ENCODE peak calls at places on chromosomes 12 and 14, in six cellular contexts. D is transverse colon, C is IMR-90, J is cardiac fibroblast, B is heart right ventricle, K is mammary epithelial cell. A is an unnamed sample.

GRCh38 chr12:56205445-56205844 is 16.2 kb upstream of the SMARCC2 start:
- DNase-seq in D (no peak), C (no peak), J (no peak), B (no peak), K (no peak), A (no peak)

GRCh38 chr14:100653409-100653808 is 66.2 kb upstream of the BEGAIN start:
- DNase-seq in D (no peak), C (no peak), J (no peak), B (no peak), K (no peak), A (no peak)

GRCh38 chr14:99740411-99740810 is 52.8 kb upstream of the EML1 start:
- DNase-seq in D (no peak), C (no peak), J (no peak), B (peak), K (no peak), A (no peak)

GRCh38 chr12:62738105-62738504 is 196.8 kb downstream of the PPM1H start:
- DNase-seq in D (no peak), C (peak), J (no peak), B (no peak), K (peak), A (no peak)

GRCh38 chr12:40107803-40108620 is 2.1 kb upstream of the SLC2A13 start:
- DNase-seq in D (no peak), C (no peak), J (no peak), B (peak), K (peak), A (peak)

GRCh38 chr12:62435337-62436163 is 31.1 kb upstream of the MON2 start:
- DNase-seq in D (peak), C (peak), J (peak), B (peak), K (peak), A (peak)

GRCh38 chr14:22218729-22219128 is 370.3 kb downstream of the DAD1 start:
- DNase-seq in D (no peak), C (no peak), J (no peak), B (no peak), K (no peak), A (no peak)

GRCh38 chr14:103432627-103433026 is 47.4 kb downstream of the MARK3 start:
- DNase-seq in D (no peak), C (no peak), J (no peak), B (no peak), K (no peak), A (no peak)

GRCh38 chr12:64042901-64043300 is 179.2 kb downstream of the KICS2 start:
- DNase-seq in D (no peak), C (peak), J (peak), B (no peak), K (no peak), A (no peak)

GRCh38 chr14:39023939-39024871 is 78.8 kb downstream of the SEC23A start:
- DNase-seq in D (peak), C (no peak), J (no peak), B (no peak), K (no peak), A (no peak)

GRCh38 chr12:3795096-3795799 is 42.3 kb upstream of the CRACR2A start:
- DNase-seq in D (no peak), C (no peak), J (no peak), B (no peak), K (no peak), A (no peak)

GRCh38 chr12:95731519-95731958 is 59.0 kb downstream of the NTN4 start:
- DNase-seq in D (no peak), C (no peak), J (no peak), B (no peak), K (no peak), A (no peak)

GRCh38 chr12:95218164-95218851 is 701 bp downstream of the VEZT start:
- DNase-seq in D (peak), C (peak), J (peak), B (no peak), K (peak), A (peak)

GRCh38 chr12:54377797-54378515 is 6.6 kb downstream of the ZNF385A start:
- DNase-seq in D (no peak), C (no peak), J (no peak), B (no peak), K (no peak), A (no peak)

GRCh38 chr12:70638639-70639349 is 1.6 kb upstream of the PTPRB start:
- DNase-seq in D (no peak), C (no peak), J (no peak), B (no peak), K (peak), A (no peak)

GRCh38 chr12:50390284-50390683 is 6.1 kb downstream of the FAM186A start:
- DNase-seq in D (no peak), C (peak), J (peak), B (no peak), K (peak), A (no peak)

GRCh38 chr14:57739543-57739942 is 126.3 kb downstream of the SLC35F4 start:
- DNase-seq in D (no peak), C (no peak), J (no peak), B (no peak), K (no peak), A (no peak)

GRCh38 chr12:108638141-108638823 is 4.6 kb upstream of the SELPLG start:
- DNase-seq in D (peak), C (no peak), J (no peak), B (peak), K (no peak), A (no peak)

GRCh38 chr14:82546401-82546800 is 1012.7 kb upstream of the SEL1L start:
- DNase-seq in D (no peak), C (no peak), J (no peak), B (no peak), K (no peak), A (no peak)

GRCh38 chr14:50395448-50395847 is 1.2 kb downstream of the CDKL1 start:
- DNase-seq in D (peak), C (no peak), J (no peak), B (no peak), K (no peak), A (peak)

GRCh38 chr14:79074501-79074900 is 904.3 kb downstream of the NRXN3 start:
- DNase-seq in D (no peak), C (no peak), J (no peak), B (no peak), K (no peak), A (no peak)

GRCh38 chr14:65361920-65362319 is 50.6 kb upstream of the FUT8 start:
- DNase-seq in D (no peak), C (peak), J (peak), B (no peak), K (peak), A (no peak)

GRCh38 chr12:104372048-104372720 is 68.6 kb downstream of the EID3 start:
- DNase-seq in D (no peak), C (no peak), J (no peak), B (no peak), K (no peak), A (no peak)

GRCh38 chr12:101884174-101884573 is 6.8 kb downstream of the DRAM1 start:
- DNase-seq in D (no peak), C (no peak), J (no peak), B (no peak), K (no peak), A (no peak)

GRCh38 chr12:108193922-108194321 is 64.8 kb downstream of the WSCD2 start:
- DNase-seq in D (no peak), C (peak), J (peak), B (no peak), K (no peak), A (peak)

GRCh38 chr12:123748171-123748570 is 13.9 kb upstream of the DNAH10 start:
- DNase-seq in D (no peak), C (no peak), J (no peak), B (no peak), K (no peak), A (no peak)

GRCh38 chr14:100362311-100362927 is 39.3 kb downstream of the SLC25A47 start:
- DNase-seq in D (no peak), C (peak), J (no peak), B (no peak), K (no peak), A (no peak)

GRCh38 chr14:75972729-75973480 is 8.9 kb downstream of the TGFB3 start:
- DNase-seq in D (no peak), C (no peak), J (no peak), B (no peak), K (no peak), A (no peak)

GRCh38 chr12:2052861-2053674 is at the start of gene CACNA1C:
- DNase-seq in D (peak), C (peak), J (peak), B (peak), K (peak), A (no peak)

GRCh38 chr12:2051700-2052625 is 824 bp upstream of the CACNA1C start:
- DNase-seq in D (no peak), C (no peak), J (no peak), B (no peak), K (no peak), A (no peak)

GRCh38 chr12:2057041-2057792 is 4.4 kb downstream of the CACNA1C start:
- DNase-seq in D (peak), C (peak), J (peak), B (peak), K (peak), A (no peak)

GRCh38 chr12:2053675-2054070 is 886 bp downstream of the CACNA1C start:
- DNase-seq in D (no peak), C (no peak), J (peak), B (peak), K (no peak), A (no peak)

DNA sequence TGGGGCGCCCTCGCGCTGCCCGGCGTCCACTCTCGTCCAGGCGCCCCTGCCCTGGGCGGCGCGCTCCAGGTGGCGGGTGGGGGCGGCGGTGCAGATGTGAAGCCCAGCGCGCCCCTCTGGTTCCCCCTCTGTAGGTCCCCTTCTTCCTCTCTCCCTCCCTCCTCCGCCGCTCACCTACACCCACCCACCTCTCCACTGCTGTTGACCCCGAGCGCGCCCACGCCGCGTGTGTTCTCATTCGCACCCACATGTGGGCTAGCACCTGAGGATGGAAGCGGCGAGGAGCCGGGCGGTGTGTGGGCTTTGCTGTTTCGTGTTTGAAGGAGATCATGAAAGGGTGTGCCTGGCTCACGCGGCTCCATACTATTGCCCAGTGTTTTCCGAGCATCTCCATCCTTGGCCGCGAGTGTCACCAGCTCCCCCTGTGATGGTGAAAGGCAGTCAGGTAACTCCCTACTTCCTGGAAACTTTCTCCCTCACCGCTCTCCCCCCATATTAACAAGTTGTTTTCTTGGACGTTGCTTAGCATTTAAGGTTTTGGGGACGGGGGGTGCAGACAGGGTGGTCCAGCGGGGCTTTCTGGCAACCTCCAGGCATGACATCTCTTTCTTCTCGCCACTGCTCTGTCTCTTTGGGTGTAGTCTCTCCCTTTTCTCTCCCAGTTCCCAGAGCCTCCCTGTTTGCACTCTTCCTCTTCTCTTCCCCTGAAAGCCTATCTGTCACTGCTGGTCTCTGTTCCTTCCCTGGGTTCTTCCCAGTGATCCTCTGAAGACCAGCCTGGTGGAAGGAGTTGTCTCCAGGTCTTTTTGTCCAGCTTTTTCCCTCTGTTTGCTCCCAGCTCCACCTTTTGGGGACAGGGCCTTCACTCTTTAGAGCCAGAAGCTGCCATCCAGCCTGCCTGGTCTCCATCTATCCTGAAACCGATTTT is 1.6 kb downstream of the CACNA1C start:
- DNase-seq in D (no peak), C (no peak), J (no peak), B (no peak), K (no peak), A (no peak)
- H3K4me3 ChIP-seq in D (peak), C (peak), J (peak), B (peak), K (no peak), A (no peak)

DNA sequence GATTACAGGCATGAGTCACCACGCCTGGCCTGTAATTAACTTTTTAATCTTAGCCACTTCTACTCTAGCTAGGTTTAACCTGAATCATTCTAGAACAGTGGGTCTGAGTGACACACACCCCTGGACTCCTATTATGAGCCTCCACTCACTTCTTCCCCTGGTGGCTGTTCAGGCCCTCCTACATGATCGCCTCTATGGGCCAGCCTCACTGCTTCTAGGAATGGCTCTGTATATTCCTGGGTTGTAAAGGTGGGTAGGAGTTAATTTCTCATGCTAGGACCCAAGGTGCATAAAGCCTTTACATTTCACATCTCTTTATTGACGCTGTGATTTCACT is 8.0 kb upstream of the RNU6-8 start:
- DNase-seq in D (no peak), C (no peak), J (no peak), B (no peak), K (no peak), A (no peak)
- TF ChIP-seq CTCF in D (no peak), C (no peak), J (no peak), B (no peak), K (no peak), A (no peak)

DNA sequence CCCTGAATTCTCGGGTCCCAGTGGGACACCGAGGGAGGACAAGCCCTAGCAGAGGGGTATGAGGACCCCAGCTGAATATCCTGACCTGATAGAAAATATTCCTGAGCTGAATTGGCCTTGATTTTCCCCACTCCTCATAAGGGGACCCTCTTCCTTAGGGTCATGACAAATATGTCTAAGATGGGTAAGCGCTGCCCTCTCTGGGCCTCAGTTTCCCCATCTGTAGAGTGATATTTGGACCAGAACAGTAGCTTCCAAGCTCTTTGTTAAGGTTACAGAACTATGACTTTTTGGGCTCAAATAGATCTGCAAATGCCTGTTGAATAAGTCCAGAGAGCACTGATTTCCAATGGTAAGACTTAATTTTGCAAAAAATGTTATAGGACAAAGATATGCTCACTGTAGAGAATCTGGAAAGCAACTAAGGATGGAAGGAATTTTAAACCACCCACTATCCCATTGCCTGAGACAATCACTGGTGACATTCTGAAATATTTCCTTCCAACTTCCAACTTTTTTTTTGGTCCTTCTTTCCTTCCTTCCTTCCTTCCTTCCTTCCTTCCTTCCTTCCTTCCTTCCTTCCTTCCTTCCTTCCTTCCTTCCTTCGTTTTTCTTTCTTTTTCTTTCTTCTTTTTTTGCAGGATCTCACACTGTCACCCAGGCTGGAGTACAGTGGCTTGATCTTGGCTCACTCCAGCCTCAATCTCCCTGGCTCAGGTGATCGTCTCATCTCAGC is 32.0 kb downstream of the MYL2 start:
- DNase-seq in D (no peak), C (no peak), J (no peak), B (no peak), K (no peak), A (no peak)
- H3K4me3 ChIP-seq in D (peak), C (no peak), J (no peak), B (peak), K (no peak), A (no peak)

GRCh38 chr14:52923902-52924575 is 26.8 kb downstream of the FERMT2 start:
- DNase-seq in D (no peak), C (no peak), J (no peak), B (no peak), K (no peak), A (no peak)
- TF ChIP-seq CTCF in D (no peak), C (peak), J (no peak), B (no peak), K (peak), A (no peak)

DNA sequence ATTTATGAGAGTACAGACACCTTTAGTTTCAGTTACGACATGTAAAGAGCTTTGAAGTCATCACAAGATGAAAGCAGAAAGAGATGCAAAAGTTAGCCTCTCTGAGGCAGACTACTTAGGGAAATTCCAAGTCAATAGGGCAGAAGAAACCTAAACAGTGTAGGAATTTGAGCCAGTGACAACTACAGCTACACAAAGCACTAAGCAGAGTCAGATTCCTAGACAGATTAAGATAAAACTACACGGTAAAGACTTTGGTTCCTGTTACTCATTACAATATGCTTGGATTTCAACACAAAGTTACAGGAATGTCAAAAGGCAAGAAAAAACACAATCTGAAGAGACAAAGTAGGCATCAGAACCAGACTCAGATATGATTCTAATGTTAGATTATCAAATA is 1302.3 kb downstream of the FSCB start:
- DNase-seq in D (no peak), C (no peak), J (no peak), B (no peak), K (no peak), A (no peak)
- H3K4me3 ChIP-seq in D (no peak), C (no peak), J (no peak), B (no peak), K (no peak), A (no peak)

A was measured in mucosa of descending colon.